ENCODE peak calls at places on chromosome 22, in nine cellular contexts. O is CD8-positive, alpha-beta memory T cell; W is NCI-H2081; A is neural crest cell; R is T1000; Z is activated gamma-delta T cell treated with anti-CD3 and anti-CD28 coated beads, Interleukin-2, amount 50 U/mL, for 16 hours; E is HS-5; L is dermis blood vessel endothelial cell; Q is fibroblast of pulmonary artery. H is an unnamed sample.

GRCh38 chr22:17744430-17744829 is 29.8 kb downstream of the BID start:
- DNase-seq in O (no peak), W (no peak), A (no peak), R (no peak), Z (no peak), E (no peak), L (no peak), Q (no peak), H (no peak)

GRCh38 chr22:30717331-30717921 is 22.8 kb downstream of the OSBP2 start:
- DNase-seq in O (no peak), W (no peak), A (no peak), R (no peak), Z (no peak), E (peak; percentile 98), L (peak; percentile 87), Q (peak; percentile 78), H (no peak)

GRCh38 chr22:38127869-38128268 is 17.4 kb upstream of the BAIAP2L2 start:
- DNase-seq in O (no peak), W (no peak), A (no peak), R (no peak), Z (no peak), E (no peak), L (no peak), Q (no peak), H (no peak)

GRCh38 chr22:50207383-50208031 is 6.7 kb downstream of the SELENOO start:
- DNase-seq in O (no peak), W (no peak), A (no peak), R (no peak), Z (no peak), E (no peak), L (peak; percentile 63), Q (no peak), H (no peak)

GRCh38 chr22:48950151-48950915 is 877.3 kb downstream of the BRD1 start:
- DNase-seq in O (no peak), W (no peak), A (no peak), R (no peak), Z (no peak), E (no peak), L (no peak), Q (no peak), H (no peak)

GRCh38 chr22:20866716-20867115 is 7.9 kb downstream of the SNAP29 start:
- DNase-seq in O (no peak), W (no peak), A (no peak), R (no peak), Z (no peak), E (no peak), L (no peak), Q (no peak), H (no peak)

GRCh38 chr22:47160781-47161520 is 398.5 kb downstream of the TBC1D22A start:
- DNase-seq in O (no peak), W (no peak), A (no peak), R (no peak), Z (no peak), E (no peak), L (no peak), Q (no peak), H (no peak)

GRCh38 chr22:38540731-38541130 is 29.3 kb downstream of the DMC1 start:
- DNase-seq in O (no peak), W (no peak), A (no peak), R (no peak), Z (no peak), E (no peak), L (no peak), Q (no peak), H (no peak)

GRCh38 chr22:36644333-36644757 is 59.2 kb downstream of the CACNG2 start:
- DNase-seq in O (peak; percentile 4), W (no peak), A (peak; percentile 54), R (peak; percentile 59), Z (no peak), E (peak; percentile 87), L (peak; percentile 90), Q (peak; percentile 96), H (peak; percentile 82)

GRCh38 chr22:24696551-24697001 is 77.9 kb downstream of the PIWIL3 start:
- DNase-seq in O (no peak), W (no peak), A (no peak), R (no peak), Z (no peak), E (no peak), L (no peak), Q (no peak), H (no peak)

GRCh38 chr22:37806409-37807338 is 1.1 kb upstream of the GCAT start:
- DNase-seq in O (no peak), W (no peak), A (no peak), R (no peak), Z (no peak), E (no peak), L (peak; percentile 37), Q (no peak), H (no peak)

GRCh38 chr22:22047266-22047665 is 64.7 kb upstream of the TOP3B start:
- DNase-seq in O (no peak), W (no peak), A (no peak), R (no peak), Z (no peak), E (no peak), L (no peak), Q (no peak), H (no peak)

GRCh38 chr22:39721456-39722325 is 151.1 kb downstream of the CACNA1I start:
- DNase-seq in O (no peak), W (no peak), A (no peak), R (no peak), Z (no peak), E (no peak), L (no peak), Q (no peak), H (no peak)

GRCh38 chr22:44326549-44326881 is 13.8 kb upstream of the SHISAL1 start:
- DNase-seq in O (no peak), W (no peak), A (no peak), R (no peak), Z (no peak), E (no peak), L (no peak), Q (no peak), H (no peak)

GRCh38 chr22:27212617-27213177 is 555.3 kb downstream of the MIAT start:
- DNase-seq in O (no peak), W (no peak), A (no peak), R (peak; percentile 74), Z (no peak), E (peak; percentile 71), L (peak; percentile 96), Q (peak; percentile 100), H (no peak)

GRCh38 chr22:21755855-21756284 is 20.3 kb upstream of the YPEL1 start:
- DNase-seq in O (no peak), W (no peak), A (no peak), R (peak; percentile 45), Z (no peak), E (peak; percentile 78), L (peak; percentile 64), Q (peak; percentile 64), H (no peak)

GRCh38 chr22:32571764-32572163 is 97.2 kb downstream of the FBXO7 start:
- DNase-seq in O (no peak), W (no peak), A (no peak), R (no peak), Z (no peak), E (no peak), L (no peak), Q (no peak), H (no peak)

GRCh38 chr22:46105494-46106278 is 44.6 kb upstream of the PPARA start:
- DNase-seq in O (no peak), W (no peak), A (no peak), R (no peak), Z (no peak), E (no peak), L (no peak), Q (peak; percentile 46), H (no peak)

GRCh38 chr22:48948575-48949170 is 879.0 kb downstream of the BRD1 start:
- DNase-seq in O (no peak), W (no peak), A (no peak), R (no peak), Z (no peak), E (no peak), L (no peak), Q (no peak), H (no peak)

GRCh38 chr22:37896181-37896592 is 9.9 kb upstream of the MICALL1 start:
- DNase-seq in O (peak; percentile 52), W (no peak), A (no peak), R (no peak), Z (peak; percentile 16), E (no peak), L (peak; percentile 65), Q (peak; percentile 50), H (peak; percentile 92)

GRCh38 chr22:35517207-35517606 is 23.4 kb upstream of the RASD2 start:
- DNase-seq in O (no peak), W (no peak), A (no peak), R (no peak), Z (no peak), E (no peak), L (no peak), Q (no peak), H (no peak)

GRCh38 chr22:39236321-39237275 is 8.2 kb downstream of the PDGFB start:
- DNase-seq in O (peak; percentile 78), W (no peak), A (no peak), R (no peak), Z (peak; percentile 45), E (no peak), L (no peak), Q (no peak), H (no peak)

GRCh38 chr22:40628354-40629042 is 8.0 kb downstream of the MRTFA start:
- DNase-seq in O (no peak), W (no peak), A (no peak), R (no peak), Z (no peak), E (no peak), L (no peak), Q (peak; percentile 58), H (no peak)

GRCh38 chr22:25365491-25366261 is 146.2 kb downstream of the CRYBB2 start:
- DNase-seq in O (no peak), W (no peak), A (no peak), R (no peak), Z (no peak), E (no peak), L (peak; percentile 41), Q (no peak), H (no peak)

GRCh38 chr22:46379301-46379930 is 43.9 kb downstream of the TRMU start:
- DNase-seq in O (no peak), W (no peak), A (no peak), R (no peak), Z (no peak), E (no peak), L (no peak), Q (no peak), H (no peak)

GRCh38 chr22:17035246-17035645 is 27.2 kb upstream of the GAB4 start:
- DNase-seq in O (no peak), W (no peak), A (no peak), R (no peak), Z (no peak), E (no peak), L (no peak), Q (no peak), H (no peak)

GRCh38 chr22:19178065-19178658 is 374 bp downstream of the SLC25A1 start:
- DNase-seq in O (peak; percentile 59), W (peak; percentile 39), A (peak; percentile 36), R (no peak), Z (peak; percentile 35), E (no peak), L (peak; percentile 50), Q (no peak), H (peak; percentile 32)

GRCh38 chr22:17629167-17629489 is 579 bp upstream of the ATP6V1E1 start:
- DNase-seq in O (no peak), W (no peak), A (no peak), R (no peak), Z (no peak), E (no peak), L (no peak), Q (no peak), H (no peak)

GRCh38 chr22:45424241-45424731 is 10.8 kb downstream of the RIBC2 start:
- DNase-seq in O (no peak), W (no peak), A (no peak), R (no peak), Z (no peak), E (no peak), L (no peak), Q (no peak), H (no peak)

GRCh38 chr22:32546480-32546879 is 71.9 kb downstream of the FBXO7 start:
- DNase-seq in O (no peak), W (no peak), A (no peak), R (no peak), Z (no peak), E (no peak), L (no peak), Q (no peak), H (no peak)

GRCh38 chr22:19232620-19233019 is 54.1 kb upstream of the SLC25A1 start:
- DNase-seq in O (no peak), W (peak; percentile 96), A (no peak), R (no peak), Z (no peak), E (no peak), L (no peak), Q (peak; percentile 13), H (no peak)

H was measured in keratinocyte.